ENCODE peak calls at places on chromosome 6, in nine cellular contexts. S, C, Z, W, U, Y, P, N and L are unnamed samples.

GRCh38 chr6:105320766-105321165 is 82.1 kb downstream of the PREP start:
- DNase-seq in S (no peak), C (no peak), Z (no peak), W (no peak), U (no peak), Y (no peak), P (no peak), N (no peak), L (no peak)

GRCh38 chr6:99548706-99549105 is 19.8 kb downstream of the CCNC start:
- DNase-seq in S (no peak), C (no peak), Z (no peak), W (no peak), U (no peak), Y (no peak), P (no peak), N (no peak), L (no peak)

GRCh38 chr6:33481192-33481591 is 26.8 kb downstream of the ZBTB9 start:
- DNase-seq in S (no peak), C (no peak), Z (no peak), W (no peak), U (no peak), Y (no peak), P (no peak), N (no peak), L (no peak)

GRCh38 chr6:139765825-139766285 is 391.4 kb upstream of the CITED2 start:
- DNase-seq in S (peak), C (peak), Z (no peak), W (no peak), U (peak), Y (no peak), P (no peak), N (no peak), L (no peak)

GRCh38 chr6:158002951-158003853 is 21.5 kb downstream of the SYNJ2 start:
- DNase-seq in S (peak), C (peak), Z (peak), W (no peak), U (peak), Y (no peak), P (no peak), N (no peak), L (no peak)

GRCh38 chr6:105781905-105782304 is 304.2 kb upstream of the PRDM1 start:
- DNase-seq in S (no peak), C (no peak), Z (no peak), W (peak), U (no peak), Y (no peak), P (no peak), N (no peak), L (no peak)

GRCh38 chr6:105855433-105855832 is 230.7 kb upstream of the PRDM1 start:
- DNase-seq in S (no peak), C (no peak), Z (no peak), W (no peak), U (no peak), Y (no peak), P (no peak), N (no peak), L (no peak)

GRCh38 chr6:90604546-90604945 is 17.7 kb upstream of the MAP3K7 start:
- DNase-seq in S (no peak), C (no peak), Z (no peak), W (no peak), U (no peak), Y (no peak), P (no peak), N (no peak), L (no peak)

GRCh38 chr6:33609019-33609418 is 12.1 kb upstream of the ITPR3 start:
- DNase-seq in S (no peak), C (no peak), Z (no peak), W (no peak), U (no peak), Y (peak), P (no peak), N (no peak), L (no peak)

GRCh38 chr6:33726696-33727095 is 15.2 kb upstream of the UQCC2 start:
- DNase-seq in S (no peak), C (no peak), Z (no peak), W (no peak), U (no peak), Y (peak), P (no peak), N (no peak), L (no peak)

GRCh38 chr6:122098091-122098769 is 301.2 kb upstream of the HSF2 start:
- DNase-seq in S (no peak), C (no peak), Z (no peak), W (no peak), U (no peak), Y (no peak), P (no peak), N (no peak), L (no peak)

GRCh38 chr6:167093406-167093921 is 29.4 kb upstream of the CCR6 start:
- DNase-seq in S (no peak), C (no peak), Z (no peak), W (no peak), U (no peak), Y (peak), P (no peak), N (no peak), L (no peak)

GRCh38 chr6:167092672-167093339 is 30.1 kb upstream of the CCR6 start:
- DNase-seq in S (no peak), C (no peak), Z (no peak), W (no peak), U (no peak), Y (no peak), P (no peak), N (no peak), L (no peak)

GRCh38 chr6:167094820-167095637 is 27.9 kb upstream of the CCR6 start:
- DNase-seq in S (no peak), C (no peak), Z (no peak), W (peak), U (no peak), Y (no peak), P (no peak), N (no peak), L (peak)

GRCh38 chr6:167094436-167094819 is 28.5 kb upstream of the CCR6 start:
- DNase-seq in S (peak), C (no peak), Z (no peak), W (no peak), U (peak), Y (no peak), P (no peak), N (no peak), L (peak)

GRCh38 chr6:167093922-167094432 is 28.9 kb upstream of the CCR6 start:
- DNase-seq in S (no peak), C (no peak), Z (no peak), W (peak), U (peak), Y (no peak), P (no peak), N (peak), L (peak)
- H3K27ac ChIP-seq in S (no peak), C (no peak), Z (no peak), W (peak), U (no peak), Y (no peak), P (no peak), N (no peak), L (no peak)

DNA sequence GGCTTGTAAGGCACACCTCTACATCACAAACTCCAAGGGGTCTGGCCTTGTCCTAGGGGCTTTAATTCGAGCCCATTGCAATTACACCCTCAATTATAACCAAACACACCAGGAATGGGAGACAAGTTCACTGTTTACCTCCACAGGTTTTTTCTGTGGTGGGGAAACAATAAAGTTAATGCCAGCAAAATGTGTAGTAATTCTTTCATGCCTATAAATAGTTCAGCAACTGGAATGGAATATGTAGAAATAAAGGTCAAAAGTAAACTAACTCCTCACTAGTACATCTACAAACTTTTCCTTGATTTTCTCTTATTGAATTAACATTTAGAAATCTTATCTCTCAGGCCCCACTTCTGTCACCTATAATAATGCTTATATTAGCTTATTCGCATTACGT is 27.1 kb upstream of the RIPK1 start:
- DNase-seq in S (no peak), C (no peak), Z (no peak), W (no peak), U (no peak), Y (no peak), P (no peak), N (no peak), L (no peak)
- H3K27ac ChIP-seq in S (no peak), C (no peak), Z (no peak), W (no peak), U (no peak), Y (no peak), P (no peak), N (no peak), L (no peak)

GRCh38 chr6:998551-998950 is 305.6 kb upstream of the EXOC2 start:
- DNase-seq in S (no peak), C (no peak), Z (no peak), W (no peak), U (no peak), Y (no peak), P (no peak), N (no peak), L (no peak)

GRCh38 chr6:1002989-1003388 is 308.9 kb upstream of the FOXQ1 start:
- DNase-seq in S (no peak), C (no peak), Z (no peak), W (no peak), U (no peak), Y (no peak), P (no peak), N (no peak), L (no peak)

GRCh38 chr6:1003394-1004160 is 308.3 kb upstream of the FOXQ1 start:
- DNase-seq in S (no peak), C (no peak), Z (no peak), W (no peak), U (no peak), Y (no peak), P (no peak), N (peak), L (no peak)

GRCh38 chr6:999552-999951 is 306.6 kb upstream of the EXOC2 start:
- DNase-seq in S (no peak), C (no peak), Z (no peak), W (no peak), U (no peak), Y (no peak), P (no peak), N (no peak), L (no peak)

GRCh38 chr6:1001655-1002349 is 308.9 kb upstream of the EXOC2 start:
- DNase-seq in S (no peak), C (no peak), Z (peak), W (no peak), U (no peak), Y (no peak), P (no peak), N (no peak), L (no peak)
- H3K27ac ChIP-seq in S (no peak), C (no peak), Z (no peak), W (no peak), U (no peak), Y (no peak), P (no peak), N (no peak), L (no peak)

GRCh38 chr6:159713984-159714383 is 13.3 kb upstream of the WTAP start:
- DNase-seq in S (no peak), C (no peak), Z (no peak), W (no peak), U (no peak), Y (no peak), P (no peak), N (no peak), L (no peak)

GRCh38 chr6:159715168-159715567 is 12.1 kb upstream of the WTAP start:
- DNase-seq in S (no peak), C (no peak), Z (no peak), W (no peak), U (no peak), Y (no peak), P (no peak), N (no peak), L (no peak)

GRCh38 chr6:159714404-159714803 is 12.9 kb upstream of the WTAP start:
- DNase-seq in S (no peak), C (no peak), Z (no peak), W (no peak), U (no peak), Y (no peak), P (no peak), N (no peak), L (no peak)

GRCh38 chr6:159716247-159717086 is 10.8 kb upstream of the WTAP start:
- DNase-seq in S (peak), C (peak), Z (no peak), W (no peak), U (peak), Y (no peak), P (no peak), N (peak), L (no peak)

DNA sequence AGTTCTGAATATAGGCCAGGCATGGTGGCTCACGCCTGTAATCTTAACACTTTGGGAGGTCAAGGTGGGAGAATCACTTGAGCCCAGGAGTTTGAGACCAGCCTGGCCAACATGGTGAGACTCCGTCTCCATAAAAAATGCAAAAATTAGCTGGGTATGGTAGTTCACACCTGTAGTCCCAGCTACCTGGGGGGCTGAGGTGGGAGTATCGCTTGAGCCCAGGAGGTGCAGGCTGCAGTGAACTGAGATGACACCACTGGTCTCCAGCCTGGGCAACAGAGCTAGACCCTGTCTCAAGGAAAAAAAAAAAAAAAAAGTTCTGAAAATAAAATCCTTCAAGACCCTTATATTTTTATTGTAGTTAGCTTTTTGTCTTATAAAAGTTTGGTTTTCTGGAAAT is 11.7 kb upstream of the WTAP start:
- DNase-seq in S (no peak), C (no peak), Z (no peak), W (no peak), U (no peak), Y (no peak), P (no peak), N (no peak), L (no peak)
- H3K27ac ChIP-seq in S (no peak), C (no peak), Z (no peak), W (no peak), U (no peak), Y (peak), P (peak), N (peak), L (no peak)

DNA sequence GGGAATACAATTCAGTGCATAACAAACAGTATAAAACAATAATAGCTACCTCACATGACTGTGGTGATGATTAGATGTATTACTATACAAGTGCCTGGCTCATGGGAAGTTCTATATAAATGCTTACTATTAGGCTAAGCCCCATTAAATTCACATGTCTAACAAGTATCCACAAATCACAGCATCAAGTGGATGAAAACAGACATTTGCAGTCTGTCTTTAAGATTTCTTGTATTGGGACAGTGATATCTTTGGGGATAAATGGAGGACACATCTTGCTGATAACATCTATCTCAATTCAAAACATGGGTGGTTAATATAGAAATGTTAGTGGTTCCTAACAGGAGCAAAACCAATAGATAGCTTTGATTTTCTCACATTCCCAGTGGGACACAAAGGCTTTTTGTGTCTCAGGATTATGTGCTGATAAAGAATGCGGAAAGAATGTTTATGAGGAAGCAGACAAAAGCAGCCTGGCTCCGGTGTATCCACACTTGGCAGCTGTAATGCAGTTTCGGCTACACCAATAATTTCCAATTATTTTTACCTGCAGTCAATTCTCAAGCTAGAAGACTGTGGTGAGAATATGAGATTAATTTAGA is 29.3 kb downstream of the PTPRK start:
- DNase-seq in S (peak), C (no peak), Z (no peak), W (no peak), U (peak), Y (no peak), P (no peak), N (no peak), L (no peak)
- H3K27ac ChIP-seq in S (peak), C (no peak), Z (peak), W (no peak), U (no peak), Y (peak), P (peak), N (peak), L (no peak)